ENCODE peak calls at places on chromosome 18, in nine cellular contexts. One of them, this sample, is unnamed.

GRCh38 chr18:71105078-71105819 is 816.4 kb downstream of the SOCS6 start:
- DNase-seq in NCI-H2171 treated with DMSO at 0.1 percent for 48 hours: no peak
- DNase-seq in HCEC 1CT: peak
- DNase-seq in activated effector memory CD4-positive, alpha-beta T cell treated with anti-CD3 and anti-CD28 coated beads, Interleukin-2, amount 50 U/mL, for 16 hours: no peak
- DNase-seq in SW480: no peak
- DNase-seq in EH: no peak
- DNase-seq in stimulated activated CD4-positive, alpha-beta T cell treated with anti-CD3 and anti-CD28 coated beads, Interleukin-1b, Interleukin-23, amount 100 ng/mL, for 1 hour: no peak
- DNase-seq in OCI-LY7: no peak
- DNase-seq in ELF-1: no peak
- DNase-seq in this sample: no peak

GRCh38 chr18:68623342-68623741 is 91.6 kb downstream of the TMX3 start:
- DNase-seq in SW480: peak
- DNase-seq in ELF-1: peak
- DNase-seq in EH: peak
- DNase-seq in OCI-LY7: peak
- DNase-seq in NCI-H2171 treated with DMSO at 0.1 percent for 48 hours: peak
- DNase-seq in activated effector memory CD4-positive, alpha-beta T cell treated with anti-CD3 and anti-CD28 coated beads, Interleukin-2, amount 50 U/mL, for 16 hours: no peak
- DNase-seq in HCEC 1CT: peak
- DNase-seq in stimulated activated CD4-positive, alpha-beta T cell treated with anti-CD3 and anti-CD28 coated beads, Interleukin-1b, Interleukin-23, amount 100 ng/mL, for 1 hour: no peak
- DNase-seq in this sample: peak

GRCh38 chr18:26777316-26778053 is 88.0 kb downstream of the AQP4 start:
- DNase-seq in stimulated activated CD4-positive, alpha-beta T cell treated with anti-CD3 and anti-CD28 coated beads, Interleukin-1b, Interleukin-23, amount 100 ng/mL, for 1 hour: no peak
- DNase-seq in NCI-H2171 treated with DMSO at 0.1 percent for 48 hours: peak
- DNase-seq in activated effector memory CD4-positive, alpha-beta T cell treated with anti-CD3 and anti-CD28 coated beads, Interleukin-2, amount 50 U/mL, for 16 hours: no peak
- DNase-seq in SW480: no peak
- DNase-seq in ELF-1: peak
- DNase-seq in OCI-LY7: no peak
- DNase-seq in HCEC 1CT: no peak
- DNase-seq in EH: no peak
- DNase-seq in this sample: no peak

GRCh38 chr18:35481960-35482366 is 15.8 kb downstream of the INO80C start:
- DNase-seq in SW480: no peak
- DNase-seq in activated effector memory CD4-positive, alpha-beta T cell treated with anti-CD3 and anti-CD28 coated beads, Interleukin-2, amount 50 U/mL, for 16 hours: no peak
- DNase-seq in HCEC 1CT: no peak
- DNase-seq in stimulated activated CD4-positive, alpha-beta T cell treated with anti-CD3 and anti-CD28 coated beads, Interleukin-1b, Interleukin-23, amount 100 ng/mL, for 1 hour: no peak
- DNase-seq in ELF-1: no peak
- DNase-seq in NCI-H2171 treated with DMSO at 0.1 percent for 48 hours: no peak
- DNase-seq in OCI-LY7: no peak
- DNase-seq in EH: no peak
- DNase-seq in this sample: no peak

GRCh38 chr18:52288403-52289004 is 51.5 kb upstream of the DCC start:
- DNase-seq in NCI-H2171 treated with DMSO at 0.1 percent for 48 hours: peak
- DNase-seq in stimulated activated CD4-positive, alpha-beta T cell treated with anti-CD3 and anti-CD28 coated beads, Interleukin-1b, Interleukin-23, amount 100 ng/mL, for 1 hour: no peak
- DNase-seq in HCEC 1CT: no peak
- DNase-seq in ELF-1: peak
- DNase-seq in SW480: peak
- DNase-seq in activated effector memory CD4-positive, alpha-beta T cell treated with anti-CD3 and anti-CD28 coated beads, Interleukin-2, amount 50 U/mL, for 16 hours: no peak
- DNase-seq in OCI-LY7: peak
- DNase-seq in EH: no peak
- DNase-seq in this sample: peak

GRCh38 chr18:29145993-29146539 is 969.1 kb upstream of the CDH2 start:
- DNase-seq in ELF-1: no peak
- DNase-seq in SW480: no peak
- DNase-seq in activated effector memory CD4-positive, alpha-beta T cell treated with anti-CD3 and anti-CD28 coated beads, Interleukin-2, amount 50 U/mL, for 16 hours: no peak
- DNase-seq in NCI-H2171 treated with DMSO at 0.1 percent for 48 hours: no peak
- DNase-seq in OCI-LY7: no peak
- DNase-seq in HCEC 1CT: no peak
- DNase-seq in EH: no peak
- DNase-seq in stimulated activated CD4-positive, alpha-beta T cell treated with anti-CD3 and anti-CD28 coated beads, Interleukin-1b, Interleukin-23, amount 100 ng/mL, for 1 hour: no peak
- DNase-seq in this sample: no peak

GRCh38 chr18:2983296-2983695 is 29.6 kb downstream of the LPIN2 start:
- DNase-seq in activated effector memory CD4-positive, alpha-beta T cell treated with anti-CD3 and anti-CD28 coated beads, Interleukin-2, amount 50 U/mL, for 16 hours: no peak
- DNase-seq in ELF-1: no peak
- DNase-seq in EH: no peak
- DNase-seq in SW480: no peak
- DNase-seq in NCI-H2171 treated with DMSO at 0.1 percent for 48 hours: no peak
- DNase-seq in HCEC 1CT: no peak
- DNase-seq in OCI-LY7: no peak
- DNase-seq in stimulated activated CD4-positive, alpha-beta T cell treated with anti-CD3 and anti-CD28 coated beads, Interleukin-1b, Interleukin-23, amount 100 ng/mL, for 1 hour: no peak
- DNase-seq in this sample: no peak

GRCh38 chr18:8890957-8891464 is 185.7 kb downstream of the MTCL1 start:
- DNase-seq in activated effector memory CD4-positive, alpha-beta T cell treated with anti-CD3 and anti-CD28 coated beads, Interleukin-2, amount 50 U/mL, for 16 hours: no peak
- DNase-seq in OCI-LY7: no peak
- DNase-seq in ELF-1: peak
- DNase-seq in stimulated activated CD4-positive, alpha-beta T cell treated with anti-CD3 and anti-CD28 coated beads, Interleukin-1b, Interleukin-23, amount 100 ng/mL, for 1 hour: no peak
- DNase-seq in EH: peak
- DNase-seq in NCI-H2171 treated with DMSO at 0.1 percent for 48 hours: peak
- DNase-seq in SW480: peak
- DNase-seq in HCEC 1CT: peak
- DNase-seq in this sample: no peak

GRCh38 chr18:42298744-42299685 is 344.0 kb downstream of the PIK3C3 start:
- DNase-seq in stimulated activated CD4-positive, alpha-beta T cell treated with anti-CD3 and anti-CD28 coated beads, Interleukin-1b, Interleukin-23, amount 100 ng/mL, for 1 hour: peak
- DNase-seq in SW480: peak
- DNase-seq in HCEC 1CT: peak
- DNase-seq in ELF-1: peak
- DNase-seq in NCI-H2171 treated with DMSO at 0.1 percent for 48 hours: peak
- DNase-seq in EH: peak
- DNase-seq in OCI-LY7: peak
- DNase-seq in activated effector memory CD4-positive, alpha-beta T cell treated with anti-CD3 and anti-CD28 coated beads, Interleukin-2, amount 50 U/mL, for 16 hours: peak
- DNase-seq in this sample: peak

GRCh38 chr18:26185267-26185666 is 41.0 kb upstream of the TAF4B start:
- DNase-seq in OCI-LY7: no peak
- DNase-seq in SW480: peak
- DNase-seq in HCEC 1CT: peak
- DNase-seq in stimulated activated CD4-positive, alpha-beta T cell treated with anti-CD3 and anti-CD28 coated beads, Interleukin-1b, Interleukin-23, amount 100 ng/mL, for 1 hour: no peak
- DNase-seq in NCI-H2171 treated with DMSO at 0.1 percent for 48 hours: peak
- DNase-seq in activated effector memory CD4-positive, alpha-beta T cell treated with anti-CD3 and anti-CD28 coated beads, Interleukin-2, amount 50 U/mL, for 16 hours: no peak
- DNase-seq in ELF-1: no peak
- DNase-seq in EH: peak
- DNase-seq in this sample: no peak

GRCh38 chr18:78558948-78559347 is 420.7 kb upstream of the SALL3 start:
- DNase-seq in EH: no peak
- DNase-seq in SW480: no peak
- DNase-seq in HCEC 1CT: no peak
- DNase-seq in stimulated activated CD4-positive, alpha-beta T cell treated with anti-CD3 and anti-CD28 coated beads, Interleukin-1b, Interleukin-23, amount 100 ng/mL, for 1 hour: no peak
- DNase-seq in ELF-1: no peak
- DNase-seq in activated effector memory CD4-positive, alpha-beta T cell treated with anti-CD3 and anti-CD28 coated beads, Interleukin-2, amount 50 U/mL, for 16 hours: no peak
- DNase-seq in OCI-LY7: no peak
- DNase-seq in NCI-H2171 treated with DMSO at 0.1 percent for 48 hours: no peak
- DNase-seq in this sample: no peak

This sample was measured in MM.1S.